ENCODE peak calls at places on chromosomes 16 and 17, in seven cellular contexts. J, E, C, V, F, T and G are unnamed samples.

GRCh38 chr16:566475-567361 is at the start of gene NHLRC4:
- DNase-seq in C (no peak), F (no peak), J (no peak), E (peak), T (peak), V (no peak), G (no peak)

GRCh38 chr17:32755045-32755805 is 121.7 kb downstream of the MYO1D start:
- DNase-seq in E (peak), V (peak), J (peak), C (peak), F (no peak), T (peak), G (peak)

GRCh38 chr16:6646891-6647290 is 685.8 kb upstream of the RBFOX1 start:
- DNase-seq in J (no peak), T (no peak), C (no peak), V (no peak), E (no peak), F (no peak), G (no peak)

GRCh38 chr16:28872952-28873351 is 5.3 kb upstream of the ATP2A1 start:
- DNase-seq in J (no peak), F (no peak), V (no peak), T (no peak), E (no peak), C (no peak), G (no peak)

GRCh38 chr16:84088695-84089395 is 27.9 kb downstream of the MBTPS1 start:
- DNase-seq in T (peak), E (no peak), C (peak), V (no peak), J (no peak), F (no peak), G (no peak)

GRCh38 chr17:81566461-81567126 is 14.4 kb upstream of the FAAP100 start:
- DNase-seq in C (peak), E (peak), J (peak), F (no peak), T (peak), V (peak), G (peak)

GRCh38 chr16:65441501-65441900 is 319.6 kb upstream of the CDH11 start:
- DNase-seq in V (no peak), F (no peak), E (no peak), J (no peak), C (no peak), T (no peak), G (no peak)

GRCh38 chr17:30238387-30239088 is 3.0 kb upstream of the SLC6A4 start:
- DNase-seq in T (no peak), C (no peak), E (peak), V (no peak), F (no peak), J (no peak), G (no peak)

GRCh38 chr17:79012563-79013134 is 3.1 kb upstream of the CANT1 start:
- DNase-seq in T (no peak), C (no peak), E (no peak), F (peak), J (no peak), V (no peak), G (no peak)

GRCh38 chr17:79405823-79406222 is 205.0 kb downstream of the RBFOX3 start:
- DNase-seq in F (no peak), E (no peak), T (no peak), V (no peak), J (no peak), C (no peak), G (no peak)

GRCh38 chr17:1733759-1734158 is 8.9 kb upstream of the SERPINF2 start:
- DNase-seq in T (no peak), F (no peak), J (no peak), C (no peak), V (no peak), E (no peak), G (no peak)
- H3K4me3 ChIP-seq in T (no peak), F (no peak), J (no peak), C (no peak), V (no peak), E (peak), G (no peak)

GRCh38 chr17:74860229-74860998 is 729 bp upstream of the GRIN2C start:
- DNase-seq in C (no peak), J (no peak), V (no peak), F (no peak), T (no peak), E (no peak), G (no peak)

GRCh38 chr17:74856113-74856512 is 3.6 kb downstream of the GRIN2C start:
- DNase-seq in C (no peak), T (no peak), F (no peak), E (no peak), J (no peak), V (no peak), G (no peak)

GRCh38 chr17:74859439-74860228 is at the start of gene GRIN2C:
- DNase-seq in E (peak), T (no peak), V (no peak), C (no peak), J (no peak), F (no peak), G (no peak)

GRCh38 chr17:74860999-74861553 is 1.4 kb upstream of the GRIN2C start:
- DNase-seq in E (no peak), F (no peak), T (no peak), V (no peak), J (no peak), C (no peak), G (no peak)

DNA sequence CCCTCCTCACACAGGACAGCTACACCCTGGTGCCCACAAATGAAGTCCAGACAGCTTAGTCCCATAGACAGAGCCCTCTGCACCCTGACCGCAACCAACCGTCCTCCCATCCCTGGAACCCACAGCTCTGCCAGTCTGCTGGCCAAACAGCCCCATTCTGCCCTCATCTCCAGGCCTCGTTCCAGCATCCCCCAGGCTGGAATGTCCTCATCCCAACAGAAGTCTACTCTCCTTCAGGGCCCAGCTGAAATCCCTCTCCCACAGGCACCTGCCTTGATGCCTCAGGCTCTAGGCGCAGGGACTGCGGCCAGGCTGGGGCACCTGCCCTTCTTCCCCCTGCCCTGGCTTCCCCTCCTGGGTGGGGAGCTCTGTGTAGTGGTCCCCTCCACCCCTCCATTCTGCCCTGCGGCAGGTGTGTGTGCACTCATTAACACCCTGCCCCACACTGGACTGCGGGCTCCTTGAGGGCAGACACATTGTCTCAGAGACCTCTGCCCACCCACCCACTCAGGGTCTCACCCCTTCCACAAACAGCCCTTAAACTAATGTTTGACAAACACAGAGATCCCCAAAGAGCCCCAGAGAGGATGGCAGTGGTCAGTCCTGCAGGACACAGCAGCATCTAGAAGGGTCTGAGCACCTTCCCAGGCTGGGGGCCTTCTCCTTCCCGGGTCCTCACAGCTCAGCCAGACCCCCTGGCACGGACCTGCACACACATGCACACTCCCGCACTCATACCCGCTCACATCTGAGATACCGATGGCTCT is 830 bp downstream of the GRIN2C start:
- DNase-seq in F (no peak), C (no peak), T (no peak), V (no peak), J (no peak), E (peak), G (no peak)
- H3K4me3 ChIP-seq in F (no peak), C (peak), T (no peak), V (no peak), J (no peak), E (no peak), G (no peak)

GRCh38 chr16:15951852-15952251 is 2.4 kb downstream of the ABCC1 start:
- DNase-seq in E (no peak), C (no peak), T (no peak), J (no peak), F (no peak), V (no peak), G (no peak)
- H3K4me3 ChIP-seq in E (no peak), C (peak), T (peak), J (no peak), F (no peak), V (no peak), G (no peak)

GRCh38 chr16:80803341-80804060 is 897 bp downstream of the CDYL2 start:
- DNase-seq in T (peak), F (peak), E (peak), C (no peak), J (no peak), V (no peak), G (no peak)

GRCh38 chr16:80804451-80805383 is at the start of gene CDYL2:
- DNase-seq in T (no peak), V (no peak), F (no peak), E (peak), J (no peak), C (no peak), G (no peak)

GRCh38 chr16:80804061-80804450 is 342 bp downstream of the CDYL2 start:
- DNase-seq in E (peak), F (no peak), T (peak), C (peak), V (peak), J (no peak), G (peak)

GRCh38 chr16:80802129-80802528 is 2.3 kb downstream of the CDYL2 start:
- DNase-seq in T (no peak), J (no peak), V (no peak), C (no peak), F (no peak), E (no peak), G (no peak)

DNA sequence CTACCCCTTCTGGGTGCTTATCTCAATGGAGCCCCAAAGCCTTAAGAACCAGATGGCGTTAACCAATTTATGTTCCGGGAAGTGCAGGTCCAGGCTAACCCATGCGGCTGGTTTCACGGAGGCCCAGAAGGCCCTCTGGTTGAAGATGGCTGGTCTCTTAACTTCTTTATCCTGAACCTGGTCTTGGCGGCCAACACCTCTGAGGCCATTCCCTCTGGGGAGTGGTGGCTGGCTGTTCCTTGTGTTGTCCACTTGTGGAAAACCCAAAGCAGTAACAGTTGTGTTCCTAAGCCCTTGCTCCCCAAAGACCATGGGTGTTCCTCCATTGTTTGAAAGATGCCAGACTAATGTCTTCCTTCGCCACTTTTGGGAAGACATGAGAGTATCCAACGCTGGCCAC is 1.5 kb downstream of the CDYL2 start:
- DNase-seq in C (no peak), T (no peak), J (no peak), F (no peak), E (no peak), V (no peak), G (no peak)
- H3K4me3 ChIP-seq in C (no peak), T (peak), J (peak), F (no peak), E (no peak), V (no peak), G (peak)

GRCh38 chr16:30649725-30650368 is 913 bp upstream of the PRR14 start:
- DNase-seq in J (no peak), T (no peak), E (no peak), F (no peak), C (no peak), V (no peak), G (no peak)
- H3K4me3 ChIP-seq in J (peak), T (peak), E (no peak), F (peak), C (peak), V (peak), G (peak)